ENCODE peak calls at places on chromosomes 12 and 14, in six cellular contexts. Y, H, Z, R, Q and D are unnamed samples. For H3K4me1 and H3K27me3, the result is how much of the 10 kb centered on the place peaks cover.

GRCh38 chr14:75833326-75834020 is 148.3 kb downstream of the TGFB3 start:
- DNase-seq in Z (no peak), R (no peak), Q (no peak), H (no peak), Y (no peak), D (no peak)

GRCh38 chr14:67695394-67695949 is at the start of gene RDH11:
- DNase-seq in H (peak), R (peak), Y (peak), Q (peak), Z (peak), D (peak)

GRCh38 chr14:92917041-92917940 is 5.7 kb upstream of the CHGA start:
- DNase-seq in Z (no peak), Q (no peak), Y (no peak), R (no peak), H (no peak), D (no peak)

GRCh38 chr14:103401223-103402214 is 16.3 kb downstream of the MARK3 start:
- DNase-seq in Z (no peak), Y (no peak), R (no peak), Q (no peak), H (peak), D (no peak)

GRCh38 chr12:79547735-79548347 is 142.9 kb downstream of the PAWR start:
- DNase-seq in Y (no peak), R (peak), Q (peak), Z (peak), H (peak), D (no peak)

GRCh38 chr12:116773276-116773731 is 35.2 kb downstream of the RNFT2 start:
- DNase-seq in H (peak), Z (no peak), Y (no peak), Q (no peak), R (no peak), D (peak)

GRCh38 chr12:107570721-107571120 is 114.9 kb upstream of the PWP1 start:
- DNase-seq in Z (no peak), H (no peak), Y (no peak), R (no peak), Q (peak), D (no peak)

GRCh38 chr12:113697104-113697503 is 225.4 kb upstream of the LHX5 start:
- DNase-seq in Q (no peak), R (no peak), H (no peak), Z (no peak), Y (no peak), D (no peak)

GRCh38 chr14:102883028-102883953 is 39.2 kb upstream of the AMN start:
- DNase-seq in Q (no peak), Z (no peak), R (no peak), H (no peak), Y (no peak), D (no peak)

GRCh38 chr14:65361920-65362319 is 50.6 kb upstream of the FUT8 start:
- DNase-seq in H (no peak), Z (no peak), Y (peak), Q (no peak), R (no peak), D (peak)

GRCh38 chr12:70260610-70261009 is 17.4 kb downstream of the CNOT2 start:
- DNase-seq in Z (no peak), H (no peak), R (no peak), Q (no peak), Y (no peak), D (no peak)

GRCh38 chr14:77098470-77099353 is 654 bp downstream of the CIPC start:
- DNase-seq in Q (peak), Y (peak), H (no peak), Z (peak), R (peak), D (peak)

GRCh38 chr14:100416921-100417451 is 93.8 kb downstream of the SLC25A47 start:
- DNase-seq in Z (no peak), Y (no peak), R (no peak), Q (no peak), H (peak), D (no peak)

GRCh38 chr12:89567691-89568239 is 41.9 kb upstream of the POC1B start:
- DNase-seq in R (no peak), H (no peak), Z (no peak), Q (no peak), Y (no peak), D (no peak)
- H3K27ac ChIP-seq in R (no peak), H (no peak), Z (no peak), Q (no peak), Y (no peak), D (no peak)

DNA sequence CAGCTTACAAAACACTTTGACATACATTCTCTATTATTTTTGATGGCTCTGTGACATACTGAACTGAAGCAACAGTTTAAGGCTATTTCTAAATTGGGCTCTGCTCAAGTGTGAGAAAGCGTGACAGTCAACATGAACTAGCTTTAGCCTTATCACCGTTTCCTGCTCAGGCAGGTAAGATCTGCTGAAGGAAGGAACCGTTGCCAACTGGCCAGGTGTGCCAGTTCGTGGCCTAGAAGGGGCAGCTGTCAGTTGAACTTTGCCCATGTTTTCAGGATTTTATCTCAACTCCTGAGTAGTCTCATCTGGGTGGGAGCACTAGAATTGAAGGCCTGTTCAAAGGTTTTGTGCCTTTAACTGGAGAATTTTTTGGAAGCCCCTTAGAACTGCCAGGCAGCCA is 79.5 kb downstream of the ETV6 start:
- DNase-seq in H (no peak), Q (peak), R (no peak), Z (no peak), Y (no peak), D (no peak)
- H3K4me1 ChIP-seq in H (under half), Q (under half), R (under half), Z (under half), Y (under half), D (under half)

GRCh38 chr14:54169254-54169924 is 212.8 kb upstream of the BMP4 start:
- DNase-seq in R (no peak), H (no peak), Q (no peak), Z (no peak), Y (no peak), D (no peak)
- H3K27me3 ChIP-seq in R (under half), H (under half), Q (under half), Z (under half), Y (under half), D (under half)

GRCh38 chr14:91175802-91176201 is 61.9 kb downstream of the DGLUCY start:
- DNase-seq in H (no peak), R (no peak), Z (no peak), Q (no peak), Y (no peak), D (peak)
- H3K27ac ChIP-seq in H (no peak), R (no peak), Z (no peak), Q (no peak), Y (no peak), D (no peak)

GRCh38 chr14:99270491-99271287 is 1.3 kb downstream of the BCL11B start:
- DNase-seq in Y (no peak), Z (no peak), H (peak), R (no peak), Q (no peak), D (no peak)
- H3K4me1 ChIP-seq in Y (under half), Z (under half), H (under half), R (under half), Q (under half), D (under half)